ENCODE peak calls at places on chromosome 14, in five cellular contexts. P is skeletal muscle cell; O is endodermal cell; I is IMR-90; N is CD4-positive, alpha-beta memory T cell. S is an unnamed sample.

GRCh38 chr14:24422261-24422660 is 7.2 kb downstream of the CBLN3 start:
- DNase-seq in P (no peak), O (no peak), I (no peak), N (no peak), S (no peak)

GRCh38 chr14:36477266-36477665 is 42.8 kb downstream of the NKX2-1 start:
- DNase-seq in P (no peak), O (peak; percentile 64), I (no peak), N (no peak), S (no peak)

GRCh38 chr14:57559561-57559960 is 65.9 kb upstream of the CCDC198 start:
- DNase-seq in P (no peak), O (no peak), I (no peak), N (no peak), S (no peak)

GRCh38 chr14:91753501-91754128 is 21.7 kb upstream of the CATSPERB start:
- DNase-seq in P (no peak), O (no peak), I (no peak), N (no peak), S (no peak)

GRCh38 chr14:52314521-52315354 is 626 bp downstream of the PTGER2 start:
- DNase-seq in P (no peak), O (peak; percentile 79), I (peak; percentile 32), N (peak; percentile 48), S (peak; percentile 4)

GRCh38 chr14:64878775-64879634 is 702 bp downstream of the SPTB start:
- DNase-seq in P (no peak), O (peak; percentile 78), I (no peak), N (no peak), S (no peak)

GRCh38 chr14:71654810-71655209 is 277.4 kb upstream of the RGS6 start:
- DNase-seq in P (no peak), O (no peak), I (no peak), N (no peak), S (no peak)

GRCh38 chr14:24362241-24362960 is 5.6 kb upstream of the NFATC4 start:
- DNase-seq in P (no peak), O (peak; percentile 14), I (peak; percentile 42), N (no peak), S (no peak)

GRCh38 chr14:101962503-101962874 is 1.9 kb upstream of the DYNC1H1 start:
- DNase-seq in P (peak; percentile 81), O (no peak), I (peak; percentile 93), N (no peak), S (no peak)

GRCh38 chr14:71336488-71337192 is 429.4 kb downstream of the PCNX1 start:
- DNase-seq in P (no peak), O (no peak), I (no peak), N (no peak), S (no peak)

GRCh38 chr14:45201908-45202307 is 51.1 kb downstream of the MIS18BP1 start:
- DNase-seq in P (no peak), O (peak; percentile 63), I (no peak), N (no peak), S (no peak)

GRCh38 chr14:96349286-96350075 is 13.7 kb downstream of the ATG2B start:
- DNase-seq in P (no peak), O (peak; percentile 77), I (no peak), N (no peak), S (no peak)

GRCh38 chr14:65164825-65165135 is 62.5 kb upstream of the MAX start:
- DNase-seq in P (no peak), O (no peak), I (no peak), N (no peak), S (no peak)

GRCh38 chr14:26867171-26867757 is 269.4 kb upstream of the NOVA1 start:
- DNase-seq in P (no peak), O (peak; percentile 59), I (no peak), N (no peak), S (no peak)

GRCh38 chr14:65423986-65424385 is 11.5 kb downstream of the FUT8 start:
- DNase-seq in P (no peak), O (no peak), I (no peak), N (no peak), S (no peak)

GRCh38 chr14:80535171-80535570 is 323.9 kb upstream of the DIO2 start:
- DNase-seq in P (no peak), O (no peak), I (no peak), N (no peak), S (no peak)

GRCh38 chr14:95409472-95410307 is 90.0 kb upstream of the CLMN start:
- DNase-seq in P (no peak), O (no peak), I (no peak), N (no peak), S (no peak)

GRCh38 chr14:85534435-85534834 is 4.5 kb downstream of the FLRT2 start:
- DNase-seq in P (no peak), O (peak; percentile 62), I (peak; percentile 24), N (no peak), S (no peak)

GRCh38 chr14:85532981-85533820 is 3.3 kb downstream of the FLRT2 start:
- DNase-seq in P (peak; percentile 65), O (peak; percentile 94), I (peak; percentile 87), N (no peak), S (no peak)

GRCh38 chr14:85532570-85532969 is 2.6 kb downstream of the FLRT2 start:
- DNase-seq in P (no peak), O (peak; percentile 43), I (no peak), N (no peak), S (no peak)

GRCh38 chr14:85534914-85535313 is 5.0 kb downstream of the FLRT2 start:
- DNase-seq in P (no peak), O (peak; percentile 46), I (no peak), N (no peak), S (no peak)

GRCh38 chr14:85533821-85534271 is 3.9 kb downstream of the FLRT2 start:
- DNase-seq in P (no peak), O (peak; percentile 83), I (peak; percentile 15), N (no peak), S (no peak)
- H3K4me3 ChIP-seq in P (peak overlapping the region; percentile 89), O (peak overlapping the region; percentile 94), I (peak overlapping the region; percentile 67), N (no peak overlapping the region), S (no peak overlapping the region)

GRCh38 chr14:68691031-68691864 is 101.6 kb downstream of the ZFP36L1 start:
- DNase-seq in P (no peak), O (peak; percentile 82), I (no peak), N (no peak), S (no peak)
- H3K4me3 ChIP-seq in P (no peak overlapping the region), O (no peak overlapping the region), I (no peak overlapping the region), N (no peak overlapping the region), S (no peak overlapping the region)

DNA sequence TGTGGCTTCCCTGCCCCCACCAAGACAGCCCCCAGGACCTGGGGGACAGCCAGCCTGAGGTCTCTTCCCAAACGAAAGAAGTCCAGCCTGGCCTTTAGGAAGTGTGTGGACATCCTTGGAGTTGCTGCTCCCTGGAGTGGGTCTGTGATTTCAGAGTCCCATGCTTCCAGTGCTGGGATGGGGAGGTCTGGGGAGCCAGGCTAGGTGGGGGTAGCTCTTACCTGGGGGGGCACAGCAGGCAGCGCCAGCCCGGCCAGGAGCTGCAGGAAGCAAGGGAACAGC is 509 bp downstream of the PGF start:
- DNase-seq in P (no peak), O (no peak), I (no peak), N (no peak), S (no peak)
- H3K4me3 ChIP-seq in P (peak overlapping the region; percentile 71), O (peak overlapping the region; percentile 64), I (peak overlapping the region; percentile 35), N (peak overlapping the region; percentile 33), S (peak overlapping the region; percentile 55)

GRCh38 chr14:104968541-104969401 is 9.4 kb downstream of the AHNAK2 start:
- DNase-seq in P (no peak), O (peak; percentile 70), I (no peak), N (no peak), S (no peak)
- H3K4me3 ChIP-seq in P (peak overlapping the region; percentile 31), O (no peak overlapping the region), I (no peak overlapping the region), N (no peak overlapping the region), S (no peak overlapping the region)

DNA sequence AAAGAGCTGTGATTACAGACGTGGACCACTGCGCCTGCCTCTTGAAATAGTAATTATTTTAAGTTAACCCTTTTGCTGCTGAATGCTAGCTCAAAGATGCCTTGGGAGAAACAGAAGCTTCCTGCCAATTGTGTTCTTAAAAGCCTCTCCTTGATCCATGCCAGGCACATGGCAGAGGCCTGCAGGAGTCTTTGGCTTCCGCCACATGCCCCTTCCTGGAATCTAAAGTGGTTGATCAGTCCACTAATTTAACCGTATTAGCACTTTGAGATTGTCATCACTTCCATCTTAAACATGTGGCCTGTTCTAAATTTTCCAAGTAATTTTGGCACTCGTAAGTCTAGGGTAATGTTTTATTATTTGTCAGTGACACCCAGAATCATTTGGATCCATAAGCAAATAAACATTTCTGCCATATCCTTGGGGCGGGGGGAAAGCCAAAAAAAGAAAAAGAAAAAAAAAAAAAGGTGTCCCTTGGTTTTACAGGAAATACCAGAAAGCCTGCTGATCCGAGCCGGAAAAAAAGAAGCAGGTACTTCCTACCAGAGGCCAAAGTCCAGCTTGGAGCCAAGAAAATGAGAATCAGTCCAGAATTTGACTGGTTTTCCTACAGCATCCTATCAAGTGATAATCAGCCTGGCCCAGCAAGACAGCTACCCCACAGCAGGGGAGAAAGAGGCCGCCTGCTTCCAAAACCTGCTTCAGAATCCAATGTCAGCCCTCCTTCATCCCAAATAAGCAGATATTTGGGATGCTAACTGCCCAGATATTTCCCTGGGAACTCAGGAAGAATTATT is 104.8 kb downstream of the KCNK10 start:
- DNase-seq in P (no peak), O (no peak), I (no peak), N (no peak), S (no peak)
- H3K4me3 ChIP-seq in P (no peak overlapping the region), O (no peak overlapping the region), I (no peak overlapping the region), N (no peak overlapping the region), S (no peak overlapping the region)

GRCh38 chr14:22427771-22428228 is 161.2 kb downstream of the DAD1 start:
- DNase-seq in P (peak; percentile 48), O (peak; percentile 39), I (peak; percentile 57), N (no peak), S (no peak)
- H3K4me3 ChIP-seq in P (no peak overlapping the region), O (no peak overlapping the region), I (no peak overlapping the region), N (no peak overlapping the region), S (no peak overlapping the region)

DNA sequence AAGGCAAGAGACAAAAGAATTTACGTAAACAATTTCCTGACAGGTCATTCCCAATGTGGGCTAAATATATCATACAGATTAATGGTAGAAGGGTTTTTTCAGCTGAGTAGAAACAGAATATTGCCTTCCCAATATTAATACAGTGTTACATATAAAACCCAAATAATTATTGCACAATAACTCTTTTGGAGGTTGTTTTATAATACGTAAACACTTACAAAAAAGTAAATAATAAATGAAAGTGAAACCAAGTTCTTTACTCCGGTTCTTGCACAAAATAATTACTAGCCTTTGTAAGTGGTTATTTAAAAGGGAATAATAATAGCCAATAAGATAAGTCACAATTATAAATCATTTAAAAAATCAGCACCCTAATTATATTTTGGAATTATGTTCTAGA is 118.6 kb upstream of the SSTR1 start:
- DNase-seq in P (no peak), O (no peak), I (no peak), N (peak; percentile 13), S (no peak)
- H3K4me3 ChIP-seq in P (no peak overlapping the region), O (no peak overlapping the region), I (no peak overlapping the region), N (peak overlapping the region; percentile 30), S (peak overlapping the region; percentile 26)